ENCODE peak calls at places on chromosomes 12 and 14, in four cellular contexts. M is LHCN-M2; X is substantia nigra; U is CD4-positive, CD25-positive, alpha-beta regulatory T cell. Z is an unnamed sample.

GRCh38 chr14:89291351-89291940 is 125.6 kb downstream of the FOXN3 start:
- DNase-seq in X (no peak), M (no peak), U (no peak), Z (no peak)

GRCh38 chr14:100470523-100470897 is 116.7 kb downstream of the BEGAIN start:
- DNase-seq in M (no peak), X (no peak), U (no peak), Z (no peak)

GRCh38 chr12:49909826-49910225 is 6.1 kb upstream of the FAIM2 start:
- DNase-seq in M (no peak), U (no peak), X (no peak), Z (no peak)

GRCh38 chr14:101496779-101497420 is 64.4 kb upstream of the DIO3 start:
- DNase-seq in X (no peak), M (no peak), U (no peak), Z (no peak)

GRCh38 chr12:40149673-40150260 is 43.9 kb upstream of the SLC2A13 start:
- DNase-seq in U (no peak), X (no peak), M (no peak), Z (no peak)

GRCh38 chr14:103828315-103828967 is 18.9 kb downstream of the PPP1R13B start:
- DNase-seq in M (no peak), X (no peak), U (no peak), Z (no peak)

GRCh38 chr12:47097276-47097896 is 17.6 kb upstream of the AMIGO2 start:
- DNase-seq in M (no peak), U (no peak), X (no peak), Z (no peak)

GRCh38 chr12:91111366-91112321 is at the start of gene LUM:
- DNase-seq in U (no peak), X (no peak), M (no peak), Z (no peak)

GRCh38 chr12:120625557-120626419 is 14.6 kb upstream of the CABP1 start:
- DNase-seq in M (no peak), U (no peak), X (no peak), Z (no peak)

GRCh38 chr12:116125981-116126566 is 151.4 kb downstream of the MED13L start:
- DNase-seq in X (no peak), U (no peak), M (peak), Z (no peak)

GRCh38 chr12:84124211-84124610 is 788.4 kb downstream of the SLC6A15 start:
- DNase-seq in U (no peak), X (no peak), M (no peak), Z (no peak)

GRCh38 chr12:12476836-12477531 is 85.7 kb downstream of the DUSP16 start:
- DNase-seq in M (no peak), U (no peak), X (peak), Z (no peak)

GRCh38 chr14:22428681-22429315 is 160.2 kb downstream of the DAD1 start:
- DNase-seq in U (no peak), X (no peak), M (peak), Z (no peak)

GRCh38 chr14:105197274-105197673 is 16.2 kb upstream of the NUDT14 start:
- DNase-seq in X (peak), M (no peak), U (no peak), Z (no peak)

GRCh38 chr12:26044007-26044394 is 80.8 kb downstream of the BHLHE41 start:
- DNase-seq in M (no peak), U (no peak), X (no peak), Z (no peak)

GRCh38 chr14:95265106-95266094 is 54.3 kb downstream of the CLMN start:
- DNase-seq in X (no peak), M (peak), U (no peak), Z (peak)

GRCh38 chr14:105419305-105420091 is at the start of gene MTA1:
- DNase-seq in X (no peak), M (no peak), U (peak), Z (peak)

GRCh38 chr14:96038920-96039632 is at the start of gene C14orf132:
- DNase-seq in X (peak), M (peak), U (no peak), Z (peak)

GRCh38 chr14:94542111-94542810 is 19.0 kb upstream of the SERPINA4 start:
- DNase-seq in U (no peak), M (no peak), X (no peak), Z (no peak)

GRCh38 chr14:96082420-96083300 is 43.5 kb downstream of the C14orf132 start:
- DNase-seq in X (no peak), M (no peak), U (no peak), Z (no peak)

GRCh38 chr14:47948981-47949380 is 273.6 kb upstream of the MDGA2 start:
- DNase-seq in M (no peak), X (no peak), U (no peak), Z (no peak)

GRCh38 chr12:57456145-57456700 is 1.1 kb downstream of the INHBE start:
- DNase-seq in X (no peak), M (peak), U (no peak), Z (peak)

GRCh38 chr14:20580242-20580641 is 7.6 kb downstream of the RNASE11 start:
- DNase-seq in M (no peak), U (no peak), X (no peak), Z (no peak)

GRCh38 chr12:49932023-49932422 is 18.5 kb upstream of the AQP2 start:
- DNase-seq in X (no peak), U (no peak), M (no peak), Z (no peak)

GRCh38 chr12:30753761-30754382 is 879 bp downstream of the CAPRIN2 start:
- DNase-seq in M (peak), X (no peak), U (no peak), Z (no peak)

GRCh38 chr14:106039400-106039799 is 513.0 kb downstream of the TMEM121 start:
- DNase-seq in M (no peak), U (peak), X (no peak), Z (peak)

GRCh38 chr14:64500088-64500487 is 3.5 kb downstream of the ZBTB25 start:
- DNase-seq in X (no peak), U (no peak), M (no peak), Z (no peak)

GRCh38 chr12:42735869-42736361 is 146.4 kb upstream of the PRICKLE1 start:
- DNase-seq in U (no peak), M (peak), X (no peak), Z (no peak)

GRCh38 chr12:133026996-133027395 is 10.3 kb upstream of the ZNF84 start:
- DNase-seq in U (no peak), M (no peak), X (no peak), Z (no peak)

GRCh38 chr14:81464253-81465001 is 64.3 kb upstream of the STON2 start:
- DNase-seq in X (no peak), U (peak), M (peak), Z (peak)

GRCh38 chr14:88986146-88986841 is 161.8 kb downstream of the TTC8 start:
- DNase-seq in U (no peak), X (no peak), M (peak), Z (no peak)

GRCh38 chr14:104362761-104363605 is 216.6 kb upstream of the C14orf180 start:
- DNase-seq in X (no peak), M (no peak), U (no peak), Z (no peak)

GRCh38 chr14:91244501-91244901 is at the start of gene GPR68:
- DNase-seq in M (peak), X (peak), U (peak), Z (no peak)

GRCh38 chr12:80186727-80187217 is 87.4 kb downstream of the OTOGL start:
- DNase-seq in X (peak), U (peak), M (peak), Z (no peak)

GRCh38 chr12:27277846-27278260 is 33.8 kb downstream of the STK38L start:
- DNase-seq in M (peak), U (no peak), X (no peak), Z (no peak)

Z was measured in stimulated activated naive CD4-positive, alpha-beta T cell treated with Interleukin-2 at 50 U/mL for 16 hours.